ENCODE peak calls at places on chromosomes 3 and 15, in eight cellular contexts. L is transverse colon, I is cardiac muscle cell, G is mesenchymal stem cell, M is fibroblast of lung, F is neural progenitor cell, S is spleen, E is DND-41. U is an unnamed sample.

GRCh38 chr3:115275897-115276296 is 128.8 kb upstream of the ZBTB20 start:
- DNase-seq in L (no peak), G (peak), F (no peak), S (no peak), E (no peak), I (peak), M (no peak), U (no peak)

GRCh38 chr15:69305933-69306568 is 7.3 kb downstream of the PAQR5 start:
- DNase-seq in F (no peak), I (no peak), S (no peak), M (peak), E (no peak), L (no peak), G (no peak), U (no peak)

GRCh38 chr3:17355591-17355990 is 386.8 kb downstream of the TBC1D5 start:
- DNase-seq in M (peak), G (no peak), E (no peak), S (no peak), I (peak), F (no peak), L (no peak), U (no peak)

GRCh38 chr3:183252973-183253363 is at the start of gene B3GNT5:
- DNase-seq in I (peak), M (peak), L (peak), G (no peak), E (no peak), S (peak), F (no peak), U (peak)

GRCh38 chr3:55487376-55488241 is 503 bp upstream of the WNT5A start:
- DNase-seq in E (no peak), I (peak), G (peak), M (peak), F (peak), S (no peak), L (peak), U (peak)

GRCh38 chr3:191915717-191916116 is 454.8 kb downstream of the PYDC2 start:
- DNase-seq in M (no peak), G (no peak), F (no peak), I (no peak), L (no peak), E (no peak), S (no peak), U (no peak)

GRCh38 chr3:32110233-32110760 is 3.9 kb downstream of the GPD1L start:
- DNase-seq in I (no peak), E (no peak), G (peak), F (no peak), M (no peak), S (no peak), L (no peak), U (no peak)

GRCh38 chr3:188077160-188077812 is 76.7 kb upstream of the LPP start:
- DNase-seq in M (no peak), I (no peak), E (no peak), S (no peak), L (no peak), F (no peak), G (no peak), U (peak)

GRCh38 chr15:35078221-35078915 is 6.7 kb downstream of the NANOGP8 start:
- DNase-seq in I (peak), S (no peak), G (peak), L (peak), F (peak), E (peak), M (peak), U (peak)

GRCh38 chr3:3800685-3801509 is 1.7 kb downstream of the LRRN1 start:
- DNase-seq in I (no peak), G (no peak), F (peak), E (no peak), M (peak), S (peak), L (no peak), U (peak)

DNA sequence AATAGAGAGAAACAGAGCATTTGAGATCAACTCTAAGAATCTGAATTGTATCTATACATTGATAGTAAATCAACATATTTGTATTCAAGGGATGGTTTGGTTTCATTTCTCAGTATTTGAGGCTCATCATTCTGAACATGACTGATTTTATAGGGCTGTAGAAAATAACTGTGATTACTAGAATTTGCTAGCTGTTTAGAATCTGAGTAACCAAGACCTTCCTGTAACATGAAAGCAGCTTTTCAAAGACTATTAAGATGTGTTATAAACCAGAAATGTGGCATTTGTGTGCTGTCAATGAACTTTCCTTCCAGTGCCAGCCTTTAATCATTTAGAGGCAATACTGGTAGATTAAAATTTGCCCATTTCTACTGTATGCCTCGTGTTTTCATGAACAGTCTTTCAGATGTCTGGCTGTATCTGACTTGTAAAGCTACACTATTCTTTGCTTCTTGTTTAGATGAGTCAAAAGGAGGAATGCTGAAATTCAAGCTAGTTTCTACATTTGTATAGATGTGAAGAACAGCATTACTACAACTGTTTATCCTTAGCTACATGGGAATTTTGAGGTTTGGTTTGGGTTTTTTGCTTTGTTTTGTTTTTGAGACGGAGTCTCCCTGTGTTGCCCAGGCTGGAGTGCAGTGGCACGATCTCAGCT is 137.3 kb upstream of the BHLHE40 start:
- DNase-seq in M (peak), L (no peak), F (no peak), G (peak), I (no peak), S (no peak), E (no peak), U (no peak)
- H3K27ac ChIP-seq in M (no peak), L (no peak), F (no peak), G (no peak), I (no peak), S (no peak), E (no peak), U (no peak)

GRCh38 chr3:99641480-99641879 is 3.1 kb downstream of the COL8A1 start:
- DNase-seq in M (no peak), S (no peak), E (no peak), I (no peak), F (no peak), L (no peak), G (no peak), U (no peak)

GRCh38 chr3:99639579-99639978 is 1.2 kb downstream of the COL8A1 start:
- DNase-seq in G (peak), I (peak), L (no peak), F (no peak), M (peak), E (no peak), S (no peak), U (no peak)

GRCh38 chr3:99638244-99638948 is at the start of gene COL8A1:
- DNase-seq in G (peak), E (no peak), I (peak), S (no peak), M (peak), F (peak), L (peak), U (peak)

GRCh38 chr3:99641984-99642383 is 3.6 kb downstream of the COL8A1 start:
- DNase-seq in L (no peak), F (no peak), S (no peak), M (no peak), G (no peak), E (no peak), I (no peak), U (no peak)

DNA sequence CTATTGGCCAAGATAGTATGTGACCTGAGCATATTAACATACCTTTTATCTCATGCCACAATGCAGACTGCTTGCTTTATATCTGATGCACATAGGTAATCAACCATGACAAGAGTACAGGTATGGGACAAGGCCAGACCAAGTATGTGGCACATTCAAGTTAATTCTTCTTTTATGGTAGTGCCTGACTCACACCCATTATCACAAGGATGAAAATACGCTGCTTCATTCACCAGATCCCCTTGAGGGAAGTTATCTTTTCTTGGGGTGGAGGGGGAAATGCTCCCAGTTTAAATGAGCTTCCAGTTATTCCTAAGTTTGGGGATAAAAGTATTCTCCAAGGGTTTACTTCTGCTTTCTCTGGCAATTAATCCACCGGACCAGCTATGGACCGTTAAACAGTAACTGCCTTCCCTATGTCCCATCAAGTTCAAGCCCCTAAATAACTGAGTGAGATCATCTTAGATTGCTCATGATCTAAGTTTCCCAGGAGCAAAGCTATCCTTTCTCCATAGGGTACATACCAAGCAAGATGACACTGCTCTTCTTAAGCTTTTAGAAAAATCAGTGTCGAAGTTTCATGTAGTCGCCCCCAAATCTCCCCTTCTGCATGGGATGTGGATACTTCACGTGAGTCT is 1.9 kb downstream of the COL8A1 start:
- DNase-seq in F (no peak), S (no peak), M (peak), I (no peak), E (no peak), G (peak), L (no peak), U (no peak)
- H3K27ac ChIP-seq in F (no peak), S (no peak), M (peak), I (no peak), E (no peak), G (peak), L (no peak), U (no peak)

GRCh38 chr3:185560676-185561075 is 8.3 kb upstream of the LIPH start:
- DNase-seq in F (no peak), L (no peak), S (no peak), M (no peak), E (no peak), I (no peak), G (no peak), U (no peak)

GRCh38 chr3:185559706-185560090 is 7.3 kb upstream of the LIPH start:
- DNase-seq in E (no peak), L (no peak), S (peak), I (no peak), F (no peak), M (no peak), G (no peak), U (no peak)

GRCh38 chr3:185561374-185561943 is 9.1 kb upstream of the LIPH start:
- DNase-seq in L (peak), F (no peak), G (no peak), E (no peak), I (no peak), S (peak), M (no peak), U (peak)

GRCh38 chr3:185558395-185558794 is 6.0 kb upstream of the LIPH start:
- DNase-seq in S (peak), F (no peak), E (no peak), I (no peak), M (peak), G (no peak), L (peak), U (peak)

GRCh38 chr3:185561958-185562357 is 9.6 kb upstream of the LIPH start:
- DNase-seq in S (no peak), M (no peak), F (no peak), L (no peak), E (no peak), I (no peak), G (no peak), U (no peak)
- H3K27ac ChIP-seq in S (peak), M (no peak), F (no peak), L (peak), E (no peak), I (peak), G (no peak), U (no peak)

GRCh38 chr3:42505849-42506410 is 3.5 kb downstream of the VIPR1 start:
- DNase-seq in E (no peak), M (no peak), S (no peak), I (no peak), F (no peak), L (peak), G (no peak), U (no peak)

GRCh38 chr3:42507252-42507651 is 4.8 kb downstream of the VIPR1 start:
- DNase-seq in L (peak), S (peak), F (no peak), M (no peak), G (no peak), I (no peak), E (no peak), U (peak)

GRCh38 chr3:42503957-42504333 is 1.5 kb downstream of the VIPR1 start:
- DNase-seq in F (no peak), M (no peak), G (no peak), S (peak), E (no peak), I (no peak), L (peak), U (peak)

GRCh38 chr3:42504334-42505202 is 2.1 kb downstream of the VIPR1 start:
- DNase-seq in F (no peak), E (no peak), M (no peak), I (no peak), L (peak), S (peak), G (no peak), U (no peak)

DNA sequence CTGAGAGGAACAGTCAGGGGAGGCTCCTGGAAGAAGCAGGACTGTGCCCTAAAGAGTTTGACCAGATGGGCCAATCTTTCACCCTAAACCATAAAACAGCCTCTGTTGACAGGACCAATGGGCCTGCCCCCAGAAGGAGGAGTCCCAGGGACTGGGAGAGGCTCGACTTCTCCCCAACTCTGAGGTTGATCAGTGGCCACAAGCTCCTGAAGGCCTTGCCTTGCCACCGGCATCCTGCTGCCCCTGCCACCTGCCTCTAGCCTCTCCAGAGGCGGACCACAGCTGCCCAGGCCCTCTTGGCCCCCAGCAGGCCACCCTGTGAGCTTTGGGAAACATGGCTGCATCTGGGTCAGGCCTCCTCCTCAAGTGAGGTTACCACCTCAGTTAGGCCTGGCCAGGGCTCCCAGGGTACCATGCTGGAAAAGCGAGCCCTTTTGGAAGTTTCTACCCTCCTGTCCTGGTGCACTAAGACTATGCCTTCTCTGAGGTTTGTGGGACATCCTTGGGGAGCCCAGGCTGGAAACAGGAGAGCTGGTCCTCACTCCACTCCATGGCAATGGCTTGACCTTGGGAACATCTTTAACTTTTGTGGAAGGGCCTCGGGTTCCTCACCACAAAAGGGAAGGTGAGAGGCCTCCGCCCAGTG is 2.9 kb downstream of the VIPR1 start:
- DNase-seq in G (no peak), L (peak), I (no peak), M (no peak), F (no peak), E (no peak), S (peak), U (peak)
- H3K27ac ChIP-seq in G (no peak), L (peak), I (no peak), M (no peak), F (no peak), E (no peak), S (no peak), U (no peak)

GRCh38 chr15:41256577-41257038 is 25.5 kb downstream of the CHP1 start:
- DNase-seq in M (peak), L (no peak), E (no peak), F (no peak), G (no peak), I (peak), S (no peak), U (no peak)

GRCh38 chr15:41258706-41259471 is 27.8 kb downstream of the CHP1 start:
- DNase-seq in L (peak), M (peak), F (no peak), S (no peak), I (peak), E (no peak), G (peak), U (peak)

GRCh38 chr15:41262571-41262970 is 31.5 kb downstream of the CHP1 start:
- DNase-seq in E (no peak), F (no peak), L (no peak), M (no peak), I (no peak), S (no peak), G (no peak), U (no peak)

GRCh38 chr15:41256103-41256502 is 25.0 kb downstream of the CHP1 start:
- DNase-seq in F (no peak), E (no peak), S (no peak), M (no peak), I (no peak), G (no peak), L (no peak), U (no peak)

GRCh38 chr15:41259546-41260189 is 28.6 kb downstream of the CHP1 start:
- DNase-seq in L (peak), E (no peak), F (no peak), I (no peak), M (no peak), G (no peak), S (no peak), U (peak)
- H3K27ac ChIP-seq in L (peak), E (no peak), F (no peak), I (peak), M (no peak), G (no peak), S (peak), U (peak)

DNA sequence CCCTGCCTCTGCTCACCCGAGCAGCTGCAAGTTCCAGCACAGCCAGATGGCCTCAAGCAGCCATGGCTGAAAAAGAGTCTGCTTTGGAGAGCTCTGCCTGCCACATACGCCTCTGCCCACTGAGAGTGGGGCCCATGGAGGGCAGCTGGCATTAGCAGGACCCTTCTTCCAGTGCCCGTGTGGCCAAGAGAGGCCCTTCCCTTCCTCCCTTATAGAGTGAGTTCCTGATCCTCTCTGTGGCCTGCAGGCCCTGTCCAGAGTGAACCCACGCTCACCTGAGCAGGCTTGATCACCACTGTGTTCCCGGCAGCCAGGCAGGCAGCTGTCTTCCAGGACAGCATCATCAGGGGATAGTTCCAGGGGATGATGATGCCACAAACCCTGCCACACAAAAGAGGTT is 41.4 kb upstream of the SLC41A3 start:
- DNase-seq in M (no peak), G (no peak), I (no peak), F (no peak), S (peak), L (peak), E (no peak), U (no peak)
- H3K27ac ChIP-seq in M (no peak), G (no peak), I (no peak), F (no peak), S (no peak), L (no peak), E (no peak), U (no peak)

DNA sequence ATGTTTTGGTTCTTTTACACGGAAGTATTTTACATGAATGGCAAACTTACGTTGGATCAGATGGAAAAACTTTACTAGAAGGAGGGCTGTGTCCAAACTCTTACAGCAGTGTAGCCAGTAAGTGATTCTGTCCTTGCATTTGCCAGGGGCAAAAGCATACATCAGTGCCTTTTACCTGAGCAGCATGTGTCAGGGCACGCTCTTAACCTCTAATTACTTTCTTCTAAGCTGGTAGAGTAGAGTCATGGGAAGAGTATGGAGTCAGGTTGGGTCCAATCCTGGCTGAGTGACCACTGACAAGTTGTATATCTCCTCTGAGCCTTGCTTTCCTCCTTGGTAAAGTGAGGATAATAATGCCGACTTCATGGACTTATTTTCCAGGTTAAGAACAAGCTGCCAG is 47.1 kb downstream of the RYR3 start:
- DNase-seq in M (no peak), E (no peak), G (no peak), S (no peak), L (no peak), F (no peak), I (no peak), U (no peak)
- H3K27ac ChIP-seq in M (no peak), E (no peak), G (no peak), S (no peak), L (no peak), F (peak), I (no peak), U (no peak)

GRCh38 chr3:101722394-101723173 is 1.8 kb upstream of the CEP97 start:
- DNase-seq in I (no peak), L (no peak), F (no peak), E (peak), S (no peak), G (no peak), M (no peak), U (no peak)
- H3K27ac ChIP-seq in I (no peak), L (peak), F (peak), E (peak), S (peak), G (no peak), M (no peak), U (no peak)

GRCh38 chr3:13420817-13421755 is 964 bp upstream of the NUP210 start:
- DNase-seq in L (peak), E (peak), S (peak), G (no peak), I (no peak), M (no peak), F (no peak), U (peak)
- H3K27ac ChIP-seq in L (peak), E (peak), S (peak), G (no peak), I (no peak), M (no peak), F (no peak), U (peak)

U was measured in body of pancreas.